ENCODE peak calls at places on chromosomes 6 and 20, in seven cellular contexts. One of them, this sample, is unnamed.

GRCh38 chr6:153599901-153600300 is 439.1 kb upstream of the OPRM1 start:
- DNase-seq in PC-3: no peak
- DNase-seq in DND-41: no peak
- DNase-seq in heart left ventricle: no peak
- DNase-seq in psoas muscle: no peak
- DNase-seq in prostate gland: no peak
- DNase-seq in Panc1: no peak
- DNase-seq in this sample: no peak

GRCh38 chr6:3139090-3139903 is 18.0 kb downstream of the TUBB2A start:
- DNase-seq in prostate gland: peak
- DNase-seq in heart left ventricle: peak
- DNase-seq in DND-41: no peak
- DNase-seq in PC-3: peak
- DNase-seq in Panc1: no peak
- DNase-seq in psoas muscle: peak
- DNase-seq in this sample: peak

GRCh38 chr20:47058236-47058635 is 163.6 kb downstream of the EYA2 start:
- DNase-seq in DND-41: no peak
- DNase-seq in prostate gland: no peak
- DNase-seq in Panc1: no peak
- DNase-seq in PC-3: no peak
- DNase-seq in psoas muscle: no peak
- DNase-seq in heart left ventricle: no peak
- DNase-seq in this sample: no peak

GRCh38 chr20:3714092-3714491 is 1.7 kb upstream of the SIGLEC1 start:
- DNase-seq in PC-3: no peak
- DNase-seq in DND-41: no peak
- DNase-seq in psoas muscle: peak
- DNase-seq in prostate gland: no peak
- DNase-seq in heart left ventricle: no peak
- DNase-seq in Panc1: no peak
- DNase-seq in this sample: no peak

GRCh38 chr6:92428443-92428842 is 990.9 kb downstream of the EPHA7 start:
- DNase-seq in PC-3: peak
- DNase-seq in psoas muscle: no peak
- DNase-seq in prostate gland: no peak
- DNase-seq in Panc1: no peak
- DNase-seq in heart left ventricle: no peak
- DNase-seq in DND-41: no peak
- DNase-seq in this sample: no peak

GRCh38 chr6:84333827-84334226 is 106.4 kb upstream of the CEP162 start:
- DNase-seq in Panc1: no peak
- DNase-seq in heart left ventricle: no peak
- DNase-seq in psoas muscle: no peak
- DNase-seq in prostate gland: no peak
- DNase-seq in DND-41: no peak
- DNase-seq in PC-3: no peak
- DNase-seq in this sample: no peak

GRCh38 chr6:28866342-28867077 is 57.3 kb downstream of the TRIM27 start:
- DNase-seq in heart left ventricle: peak
- DNase-seq in PC-3: peak
- DNase-seq in DND-41: peak
- DNase-seq in psoas muscle: peak
- DNase-seq in Panc1: no peak
- DNase-seq in prostate gland: peak
- DNase-seq in this sample: peak

GRCh38 chr6:109265530-109265929 is 116.7 kb downstream of the CD164 start:
- DNase-seq in PC-3: no peak
- DNase-seq in DND-41: no peak
- DNase-seq in psoas muscle: no peak
- DNase-seq in Panc1: no peak
- DNase-seq in heart left ventricle: no peak
- DNase-seq in prostate gland: no peak
- DNase-seq in this sample: no peak

GRCh38 chr6:26351544-26351953 is 13.4 kb upstream of the BTN3A2 start:
- DNase-seq in prostate gland: no peak
- DNase-seq in heart left ventricle: no peak
- DNase-seq in psoas muscle: no peak
- DNase-seq in Panc1: peak
- DNase-seq in PC-3: peak
- DNase-seq in DND-41: no peak
- DNase-seq in this sample: no peak

GRCh38 chr6:104322849-104323248 is 536.9 kb downstream of the HACE1 start:
- DNase-seq in psoas muscle: no peak
- DNase-seq in Panc1: no peak
- DNase-seq in prostate gland: no peak
- DNase-seq in DND-41: no peak
- DNase-seq in PC-3: no peak
- DNase-seq in heart left ventricle: no peak
- DNase-seq in this sample: no peak

GRCh38 chr6:12147557-12148316 is 135.6 kb downstream of the HIVEP1 start:
- DNase-seq in prostate gland: no peak
- DNase-seq in DND-41: no peak
- DNase-seq in heart left ventricle: no peak
- DNase-seq in PC-3: peak
- DNase-seq in psoas muscle: no peak
- DNase-seq in Panc1: no peak
- DNase-seq in this sample: no peak

GRCh38 chr6:96015321-96015790 is 418 bp upstream of the FUT9 start:
- DNase-seq in psoas muscle: peak
- DNase-seq in heart left ventricle: no peak
- DNase-seq in DND-41: no peak
- DNase-seq in PC-3: no peak
- DNase-seq in prostate gland: no peak
- DNase-seq in Panc1: no peak
- DNase-seq in this sample: peak

GRCh38 chr6:75296811-75297779 is 12.5 kb upstream of the TMEM30A start:
- DNase-seq in heart left ventricle: no peak
- DNase-seq in prostate gland: no peak
- DNase-seq in Panc1: peak
- DNase-seq in psoas muscle: no peak
- DNase-seq in DND-41: no peak
- DNase-seq in PC-3: peak
- DNase-seq in this sample: no peak

GRCh38 chr6:138250053-138250452 is 31.8 kb upstream of the PBOV1 start:
- DNase-seq in heart left ventricle: no peak
- DNase-seq in Panc1: no peak
- DNase-seq in psoas muscle: no peak
- DNase-seq in PC-3: no peak
- DNase-seq in DND-41: no peak
- DNase-seq in prostate gland: no peak
- DNase-seq in this sample: no peak

GRCh38 chr20:17542993-17543412 is 11.8 kb upstream of the BFSP1 start:
- DNase-seq in prostate gland: no peak
- DNase-seq in DND-41: no peak
- DNase-seq in Panc1: no peak
- DNase-seq in heart left ventricle: no peak
- DNase-seq in PC-3: no peak
- DNase-seq in psoas muscle: no peak
- DNase-seq in this sample: no peak

GRCh38 chr6:36327226-36328009 is 9.3 kb downstream of the BNIP5 start:
- DNase-seq in Panc1: no peak
- DNase-seq in PC-3: no peak
- DNase-seq in psoas muscle: no peak
- DNase-seq in DND-41: peak
- DNase-seq in heart left ventricle: no peak
- DNase-seq in prostate gland: no peak
- DNase-seq in this sample: no peak

GRCh38 chr6:41470341-41471063 is 75.7 kb upstream of the FOXP4 start:
- DNase-seq in DND-41: no peak
- DNase-seq in psoas muscle: peak
- DNase-seq in Panc1: no peak
- DNase-seq in prostate gland: no peak
- DNase-seq in heart left ventricle: no peak
- DNase-seq in PC-3: no peak
- DNase-seq in this sample: peak

GRCh38 chr20:1423625-1424106 is 30.8 kb upstream of the FKBP1A start:
- DNase-seq in psoas muscle: no peak
- DNase-seq in heart left ventricle: no peak
- DNase-seq in PC-3: peak
- DNase-seq in DND-41: peak
- DNase-seq in prostate gland: peak
- DNase-seq in Panc1: no peak
- DNase-seq in this sample: no peak

DNA sequence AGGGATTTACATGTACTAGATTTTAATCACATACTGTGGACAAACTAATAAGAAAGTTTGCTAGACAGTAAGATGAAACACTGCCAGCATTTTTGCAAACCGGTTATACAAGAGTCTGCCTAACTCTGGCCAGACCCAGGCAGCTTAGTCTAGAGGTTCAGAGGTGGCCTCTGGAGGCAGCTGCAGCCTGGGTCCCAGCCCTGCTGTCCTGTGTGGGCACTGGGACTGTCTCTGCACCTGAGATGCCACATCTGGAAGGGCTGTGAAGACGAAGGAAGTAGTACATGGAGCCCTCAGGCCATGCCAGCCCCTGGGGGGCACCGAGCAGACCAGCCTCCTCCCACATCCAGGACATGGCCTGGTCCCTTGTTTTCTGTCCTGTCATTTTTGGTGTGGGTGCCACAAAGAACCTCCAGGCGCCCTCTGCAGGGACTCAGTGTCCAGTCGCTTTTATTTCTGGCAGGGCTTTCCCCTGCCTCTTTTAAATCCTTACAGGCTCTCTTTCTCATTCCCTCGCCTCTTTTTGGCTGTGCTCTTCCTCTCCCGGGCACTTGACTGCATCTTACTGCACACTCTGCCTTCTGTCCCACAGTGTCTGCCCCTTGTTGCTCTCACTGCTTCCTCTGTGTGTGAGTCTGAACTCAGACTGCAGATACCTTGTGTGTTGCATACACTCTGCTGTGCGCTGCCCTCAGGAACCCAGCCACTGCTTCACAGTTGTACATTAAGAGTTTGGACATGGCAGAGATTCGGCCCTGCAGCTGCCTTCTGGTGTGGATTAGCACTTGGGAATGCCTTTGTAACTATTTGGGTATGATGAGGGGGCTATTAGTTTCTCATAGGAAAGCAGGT is 216.7 kb downstream of the ZDHHC14 start:
- DNase-seq in DND-41: peak
- DNase-seq in PC-3: peak
- DNase-seq in prostate gland: peak
- DNase-seq in heart left ventricle: peak
- DNase-seq in psoas muscle: no peak
- DNase-seq in Panc1: no peak
- DNase-seq in this sample: no peak
- H3K4me3 ChIP-seq in DND-41: no peak
- H3K4me3 ChIP-seq in PC-3: no peak
- H3K4me3 ChIP-seq in prostate gland: peak
- H3K4me3 ChIP-seq in heart left ventricle: no peak
- H3K4me3 ChIP-seq in psoas muscle: no peak
- H3K4me3 ChIP-seq in Panc1: no peak
- H3K4me3 ChIP-seq in this sample: no peak

DNA sequence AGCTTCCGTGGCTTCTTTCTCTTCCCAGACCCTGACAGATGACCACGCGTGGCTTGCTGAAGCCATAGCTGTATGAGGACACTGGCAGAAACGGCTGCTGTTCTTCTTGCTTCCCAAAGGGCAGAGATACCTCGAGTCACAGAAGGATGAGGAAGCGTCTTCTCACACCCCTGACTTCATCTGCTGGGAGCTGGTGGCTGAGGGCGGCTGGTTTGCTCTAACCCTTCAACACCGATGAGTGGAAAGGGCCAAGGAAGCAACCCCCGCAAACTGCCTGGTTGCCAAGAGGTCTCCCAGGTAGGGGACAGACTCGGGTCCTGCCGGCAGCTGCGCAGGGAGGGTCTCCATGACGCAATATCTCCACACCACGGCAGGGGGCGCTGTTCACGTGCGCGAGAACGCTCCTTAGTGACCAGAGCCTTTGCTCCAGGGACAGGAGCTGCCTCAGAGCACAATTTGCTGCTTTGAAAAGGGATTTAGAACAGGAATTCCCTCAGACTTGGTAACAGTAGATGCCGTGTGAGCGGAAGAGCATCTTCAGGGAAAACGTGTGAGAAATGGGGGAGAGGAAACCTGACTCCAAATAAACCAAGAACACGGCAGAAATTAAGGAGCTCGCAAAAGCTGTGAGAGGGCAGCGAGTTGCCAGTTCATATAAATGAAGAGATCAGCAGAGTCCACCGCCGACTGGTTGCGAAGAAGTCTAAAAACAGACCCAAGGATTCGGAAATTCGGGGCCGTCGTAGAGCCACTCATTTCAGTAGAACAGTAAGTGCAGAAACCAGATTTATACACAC is 80.2 kb downstream of the ERMARD start:
- DNase-seq in PC-3: peak
- DNase-seq in DND-41: peak
- DNase-seq in heart left ventricle: peak
- DNase-seq in Panc1: peak
- DNase-seq in psoas muscle: peak
- DNase-seq in prostate gland: peak
- DNase-seq in this sample: peak
- TF ChIP-seq CTCF in PC-3: peak
- TF ChIP-seq CTCF in DND-41: peak
- TF ChIP-seq CTCF in heart left ventricle: peak
- TF ChIP-seq CTCF in Panc1: peak
- TF ChIP-seq CTCF in psoas muscle: peak
- TF ChIP-seq CTCF in prostate gland: peak
- TF ChIP-seq CTCF in this sample: peak

DNA sequence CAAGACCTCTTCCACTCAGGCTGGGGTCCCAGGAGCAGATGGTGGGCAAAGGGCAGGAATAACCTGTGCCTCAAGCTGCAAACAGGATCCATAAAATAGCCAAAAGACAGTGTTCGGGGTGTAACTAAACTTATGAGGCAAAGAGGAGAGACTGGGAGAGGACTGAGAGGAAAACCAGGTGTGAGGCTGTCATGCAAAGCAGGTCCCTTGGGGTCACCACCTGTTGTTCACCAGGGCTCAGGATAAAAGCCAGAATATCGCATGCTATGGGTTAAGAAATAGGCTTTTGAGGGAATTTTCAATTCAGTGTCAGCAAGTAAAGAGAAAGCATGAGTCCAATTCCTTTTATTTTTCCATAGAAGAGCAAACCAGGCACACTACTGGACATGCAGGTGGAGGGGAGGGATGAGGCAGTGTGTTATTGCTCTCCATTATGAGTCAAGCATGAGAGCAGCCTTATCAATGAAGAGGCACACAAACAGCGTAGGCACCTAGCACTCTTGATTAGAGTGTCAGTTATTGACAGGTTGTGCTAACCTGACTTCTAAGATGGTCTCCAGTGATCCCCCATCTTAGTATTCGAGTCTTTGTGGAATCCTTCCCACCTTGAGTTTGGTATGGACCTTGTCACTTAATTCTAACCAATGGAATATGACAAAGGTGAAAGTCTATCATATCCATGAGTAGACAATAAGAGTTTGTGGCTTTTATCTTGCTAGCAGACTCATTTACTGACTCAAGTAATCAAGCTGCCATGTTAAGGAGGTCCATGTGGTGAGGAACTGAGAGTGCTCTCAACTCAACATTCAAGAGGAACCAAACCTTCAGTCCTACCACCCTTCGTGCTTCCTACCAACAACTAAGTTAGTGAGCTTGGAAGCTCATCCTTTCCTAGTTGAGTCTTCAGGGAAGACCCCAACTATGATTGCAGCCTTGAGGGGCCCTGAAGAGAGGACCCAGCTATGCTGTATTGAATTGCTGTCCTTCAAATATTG is 18.8 kb downstream of the HLA-E start:
- DNase-seq in prostate gland: no peak
- DNase-seq in Panc1: no peak
- DNase-seq in heart left ventricle: no peak
- DNase-seq in psoas muscle: no peak
- DNase-seq in DND-41: no peak
- DNase-seq in PC-3: no peak
- DNase-seq in this sample: no peak
- H3K4me3 ChIP-seq in prostate gland: no peak
- H3K4me3 ChIP-seq in Panc1: no peak
- H3K4me3 ChIP-seq in heart left ventricle: no peak
- H3K4me3 ChIP-seq in psoas muscle: no peak
- H3K4me3 ChIP-seq in DND-41: peak
- H3K4me3 ChIP-seq in PC-3: no peak
- H3K4me3 ChIP-seq in this sample: no peak

GRCh38 chr20:15902493-15902892 is 670.8 kb downstream of the KIF16B start:
- DNase-seq in psoas muscle: no peak
- DNase-seq in prostate gland: no peak
- DNase-seq in heart left ventricle: no peak
- DNase-seq in Panc1: no peak
- DNase-seq in DND-41: peak
- DNase-seq in PC-3: peak
- DNase-seq in this sample: no peak
- TF ChIP-seq CTCF in psoas muscle: no peak
- TF ChIP-seq CTCF in prostate gland: no peak
- TF ChIP-seq CTCF in heart left ventricle: no peak
- TF ChIP-seq CTCF in Panc1: no peak
- TF ChIP-seq CTCF in DND-41: peak
- TF ChIP-seq CTCF in PC-3: peak
- TF ChIP-seq CTCF in this sample: no peak